ENCODE peak calls at places on chromosome 14, in six cellular contexts. D is progenitor cell of endocrine pancreas, I is occipital lobe, N is omental fat pad, W is germinal center, E is body of pancreas. Q is an unnamed sample.

GRCh38 chr14:58777541-58777979 is 139.8 kb downstream of the DACT1 start:
- DNase-seq in D (no peak), I (no peak), N (no peak), W (no peak), E (no peak), Q (no peak)

GRCh38 chr14:30142216-30142615 is 214.6 kb upstream of the PRKD1 start:
- DNase-seq in D (no peak), I (no peak), N (no peak), W (no peak), E (no peak), Q (no peak)

GRCh38 chr14:64841772-64842490 is 37.8 kb downstream of the SPTB start:
- DNase-seq in D (no peak), I (no peak), N (no peak), W (no peak), E (no peak), Q (no peak)

GRCh38 chr14:75752907-75753594 is 92.0 kb downstream of the TTLL5 start:
- DNase-seq in D (no peak), I (no peak), N (no peak), W (no peak), E (no peak), Q (no peak)

GRCh38 chr14:92005019-92005418 is 34.8 kb downstream of the TRIP11 start:
- DNase-seq in D (no peak), I (no peak), N (no peak), W (no peak), E (no peak), Q (no peak)

GRCh38 chr14:55329999-55330710 is 58.9 kb downstream of the FBXO34 start:
- DNase-seq in D (no peak), I (no peak), N (no peak), W (no peak), E (no peak), Q (no peak)

GRCh38 chr14:26137161-26137560 is 460.7 kb downstream of the NOVA1 start:
- DNase-seq in D (no peak), I (no peak), N (no peak), W (no peak), E (no peak), Q (no peak)

GRCh38 chr14:94058674-94059138 is 22.3 kb downstream of the DDX24 start:
- DNase-seq in D (no peak), I (no peak), N (no peak), W (no peak), E (peak), Q (no peak)

GRCh38 chr14:93005135-93005813 is 82.3 kb downstream of the CHGA start:
- DNase-seq in D (no peak), I (no peak), N (no peak), W (no peak), E (peak), Q (no peak)

GRCh38 chr14:27366596-27366995 is 768.8 kb upstream of the NOVA1 start:
- DNase-seq in D (no peak), I (no peak), N (no peak), W (no peak), E (no peak), Q (no peak)

GRCh38 chr14:76133103-76133502 is 18.6 kb upstream of the GPATCH2L start:
- DNase-seq in D (peak), I (no peak), N (no peak), W (no peak), E (no peak), Q (peak)

GRCh38 chr14:21476925-21477681 is at the start of the genes RAB2B and TOX4:
- DNase-seq in D (peak), I (peak), N (peak), W (peak), E (peak), Q (peak)